ENCODE peak calls at places on chromosomes 6 and 20, in eight cellular contexts. W is RWPE1, U is neural crest cell, Z is esophagus muscularis mucosa, I is ovary, M is endothelial cell, G is Peyer's patch, Y is IMR-90. F is an unnamed sample.

GRCh38 chr6:37705239-37706051 is 7.8 kb upstream of the MDGA1 start:
- DNase-seq in W (no peak), U (peak; percentile 80), Y (peak; percentile 73), G (peak; percentile 72), M (peak; percentile 76), Z (peak; percentile 95), I (peak; percentile 92), F (peak; percentile 55)

GRCh38 chr20:36887779-36888133 is 11.8 kb downstream of the TLDC2 start:
- DNase-seq in Y (no peak), G (no peak), U (no peak), I (no peak), Z (no peak), W (no peak), M (no peak), F (no peak)

GRCh38 chr6:159969204-159969912 is 476 bp downstream of the IGF2R start:
- DNase-seq in M (peak; percentile 65), I (peak; percentile 73), Y (peak; percentile 17), Z (peak; percentile 89), U (peak; percentile 44), W (no peak), G (peak; percentile 73), F (peak; percentile 51)

GRCh38 chr6:109743739-109744138 is 52.6 kb downstream of the FIG4 start:
- DNase-seq in M (no peak), W (peak; percentile 23), U (no peak), Z (no peak), Y (peak; percentile 87), G (no peak), I (no peak), F (no peak)

GRCh38 chr6:132007474-132008190 is 56.5 kb upstream of the CCN2 start:
- DNase-seq in G (no peak), U (no peak), Y (peak; percentile 83), W (no peak), M (no peak), I (no peak), Z (no peak), F (no peak)

GRCh38 chr6:151763938-151764680 is 43.4 kb upstream of the ESR1 start:
- DNase-seq in M (peak; percentile 77), U (peak; percentile 58), I (peak; percentile 97), Y (peak; percentile 73), W (peak; percentile 96), Z (peak; percentile 95), G (peak; percentile 49), F (peak; percentile 20)

GRCh38 chr20:23212011-23212410 is 125.9 kb upstream of the CD93 start:
- DNase-seq in Y (no peak), I (no peak), U (no peak), W (no peak), M (no peak), Z (peak; percentile 7), G (no peak), F (no peak)

GRCh38 chr6:151071295-151071694 is 168.5 kb upstream of the AKAP12 start:
- DNase-seq in U (no peak), Z (peak; percentile 89), Y (peak; percentile 91), I (peak; percentile 74), G (no peak), M (no peak), W (no peak), F (no peak)

GRCh38 chr6:132552372-132552771 is at the start of gene TAAR8:
- DNase-seq in M (no peak), W (no peak), I (no peak), Z (no peak), G (no peak), U (no peak), Y (no peak), F (no peak)

GRCh38 chr20:45297786-45298497 is 8.7 kb upstream of the RBPJL start:
- DNase-seq in G (no peak), Y (no peak), I (no peak), Z (no peak), M (no peak), W (no peak), U (no peak), F (no peak)

GRCh38 chr6:129133770-129134192 is 250.8 kb downstream of the LAMA2 start:
- DNase-seq in Y (peak; percentile 39), G (no peak), Z (no peak), W (no peak), M (no peak), U (no peak), I (peak; percentile 39), F (no peak)

GRCh38 chr20:35264755-35265154 is 13.2 kb downstream of the MMP24OS start:
- DNase-seq in I (no peak), Y (peak; percentile 22), Z (no peak), M (peak; percentile 58), W (no peak), G (no peak), U (no peak), F (no peak)

GRCh38 chr6:87297115-87297514 is 25.3 kb upstream of the SMIM8 start:
- DNase-seq in U (no peak), Z (peak; percentile 26), Y (peak; percentile 45), I (no peak), M (no peak), G (no peak), W (no peak), F (no peak)

GRCh38 chr6:1271071-1271763 is 40.7 kb upstream of the FOXQ1 start:
- DNase-seq in W (no peak), Z (no peak), M (no peak), Y (no peak), I (no peak), G (no peak), U (no peak), F (no peak)

GRCh38 chr6:27178001-27178730 is 69.3 kb upstream of the PRSS16 start:
- DNase-seq in W (peak; percentile 26), Y (peak; percentile 94), G (no peak), I (peak; percentile 65), U (no peak), M (peak; percentile 48), Z (no peak), F (peak; percentile 44)

GRCh38 chr6:149935668-149936067 is 6.1 kb upstream of the ULBP2 start:
- DNase-seq in U (no peak), G (no peak), M (no peak), I (no peak), W (no peak), Y (no peak), Z (peak; percentile 62), F (no peak)

GRCh38 chr6:41518118-41518517 is 28.1 kb upstream of the FOXP4 start:
- DNase-seq in M (no peak), Y (no peak), U (no peak), G (no peak), W (peak; percentile 20), I (no peak), Z (no peak), F (no peak)

GRCh38 chr20:32326507-32326851 is 31.7 kb upstream of the ASXL1 start:
- DNase-seq in Y (peak; percentile 44), Z (no peak), M (no peak), G (no peak), W (no peak), U (no peak), I (no peak), F (no peak)

DNA sequence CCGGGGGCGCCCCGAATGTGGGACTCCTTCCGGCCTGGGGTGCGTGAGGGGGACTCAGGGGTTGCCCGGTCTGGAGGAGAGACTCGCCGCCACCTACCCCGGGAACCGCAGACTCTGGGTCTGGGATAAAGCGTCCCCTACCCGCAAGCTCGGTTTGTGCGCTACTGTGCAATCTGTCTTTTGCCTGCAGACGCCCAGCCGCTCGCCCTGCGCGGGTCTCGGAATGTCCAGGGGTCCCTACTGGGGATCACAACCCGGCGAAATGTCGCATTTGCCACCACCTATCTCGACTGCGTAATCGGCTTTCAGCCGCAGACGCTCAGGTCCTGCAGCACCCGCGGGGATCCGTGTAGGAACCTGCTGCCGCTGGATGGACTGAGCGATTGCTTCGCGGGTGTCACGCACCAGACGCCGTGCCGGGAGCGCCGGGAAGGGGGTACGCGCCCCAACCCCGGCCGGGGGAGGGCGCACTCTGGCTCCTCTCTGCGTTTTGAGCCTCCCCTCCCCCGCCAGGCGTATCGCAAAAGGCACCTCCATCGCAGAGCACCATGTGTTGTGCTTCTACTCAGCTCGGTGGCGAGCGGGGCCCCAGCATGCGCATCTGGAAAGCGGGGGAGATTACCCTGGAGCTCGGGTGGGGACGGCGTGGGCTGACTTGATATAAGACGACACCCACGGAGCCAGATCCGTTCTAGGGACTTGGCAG is 824 bp upstream of the PTPRA start:
- DNase-seq in I (peak; percentile 67), Y (peak; percentile 43), U (peak; percentile 45), M (peak; percentile 43), G (peak; percentile 75), Z (no peak), W (peak; percentile 52), F (peak; percentile 65)
- TF ChIP-seq CTCF in I (no peak), Y (peak; percentile 33), U (peak; percentile 36), M (no peak), G (no peak), Z (no peak), W (peak; percentile 65), F (peak; percentile 42)

DNA sequence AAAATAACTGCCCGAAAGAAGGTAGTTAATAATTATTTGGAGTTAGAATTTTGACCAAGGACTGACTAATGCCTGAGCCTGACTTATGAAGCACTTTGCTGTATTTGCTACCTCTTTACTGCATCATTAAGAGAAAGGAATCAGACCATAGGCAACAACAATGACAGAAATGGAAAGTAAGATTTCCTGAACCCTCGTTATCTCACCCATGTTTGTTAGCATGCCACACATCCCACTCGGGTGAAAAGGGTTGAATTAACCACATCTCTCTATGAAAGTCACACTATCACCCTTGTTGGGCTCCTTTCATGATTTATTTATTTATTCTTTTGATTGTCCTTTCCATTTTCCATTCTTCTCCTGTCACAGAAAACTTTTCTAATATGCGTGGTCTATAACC is 59.6 kb downstream of the OLIG3 start:
- DNase-seq in Z (no peak), I (no peak), U (no peak), M (no peak), Y (no peak), W (no peak), G (no peak), F (no peak)
- TF ChIP-seq CTCF in Z (no peak), I (no peak), U (no peak), M (no peak), Y (no peak), W (no peak), G (no peak), F (no peak)

DNA sequence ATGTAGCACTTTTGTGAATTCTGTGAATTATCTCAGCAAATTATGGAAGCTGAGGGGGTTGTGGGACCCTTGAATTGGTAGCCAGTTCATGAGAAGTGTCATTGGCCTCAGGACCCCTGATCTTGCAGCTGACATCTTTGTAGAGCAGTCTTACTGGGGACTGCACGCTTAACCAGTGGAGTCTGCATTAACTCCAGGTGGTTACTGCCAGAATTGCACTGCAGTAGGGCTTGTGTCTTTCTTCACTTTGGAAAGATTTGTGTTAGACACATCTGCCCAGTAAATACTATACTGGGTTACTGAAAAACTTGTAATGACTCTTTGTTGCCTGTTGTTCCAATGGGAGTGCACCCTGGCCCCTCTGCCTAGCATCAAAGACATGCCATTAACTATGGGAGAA is 21.2 kb upstream of the CDKN1A start:
- DNase-seq in U (no peak), Y (no peak), Z (no peak), I (no peak), W (no peak), G (no peak), M (no peak), F (no peak)
- TF ChIP-seq CTCF in U (no peak), Y (no peak), Z (no peak), I (no peak), W (no peak), G (peak; percentile 3), M (no peak), F (no peak)

DNA sequence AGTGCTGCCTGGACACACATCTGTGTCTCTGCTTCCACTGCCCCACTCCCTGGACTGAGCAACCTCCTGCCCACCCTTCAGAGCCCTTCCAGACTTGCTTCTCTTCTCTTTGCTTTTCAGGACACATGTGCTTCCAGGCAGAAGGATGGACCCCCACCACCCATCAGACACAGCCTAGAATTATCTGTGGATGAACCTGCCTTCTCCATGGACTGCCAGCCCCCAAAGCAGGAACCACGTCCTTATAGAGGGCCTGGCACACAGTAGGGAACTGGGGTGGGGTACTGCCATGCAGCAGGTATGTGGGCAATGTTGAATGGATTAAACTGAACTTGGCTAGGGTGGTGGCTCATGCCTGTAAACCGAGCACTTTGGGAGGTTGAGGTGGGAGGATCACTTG is 3.6 kb downstream of the KIAA1755 start:
- DNase-seq in Y (no peak), W (no peak), M (no peak), Z (no peak), G (no peak), I (no peak), U (no peak), F (no peak)
- TF ChIP-seq CTCF in Y (no peak), W (no peak), M (no peak), Z (no peak), G (no peak), I (no peak), U (no peak), F (no peak)